ENCODE peak calls at places on chromosomes 3 and 15, in seven cellular contexts. O, I, Z, N, J, S and F are unnamed samples.

GRCh38 chr3:50483374-50483773 is 20.1 kb downstream of the CACNA2D2 start:
- DNase-seq in O (no peak), I (no peak), Z (no peak), N (no peak), J (no peak), S (no peak), F (no peak)

GRCh38 chr3:168095611-168096209 is at the start of gene GOLIM4:
- DNase-seq in O (peak), I (peak), Z (peak), N (peak), J (peak), S (peak), F (peak)

GRCh38 chr3:159882784-159883779 is 105.6 kb upstream of the IL12A start:
- DNase-seq in O (peak), I (peak), Z (no peak), N (no peak), J (no peak), S (peak), F (no peak)

GRCh38 chr3:126153695-126154360 is 26.6 kb downstream of the ALDH1L1 start:
- DNase-seq in O (no peak), I (no peak), Z (no peak), N (no peak), J (no peak), S (no peak), F (no peak)

GRCh38 chr3:69385033-69385722 is 710 bp downstream of the FRMD4B start:
- DNase-seq in O (no peak), I (no peak), Z (peak), N (no peak), J (no peak), S (no peak), F (no peak)

GRCh38 chr3:152278674-152279427 is 10.1 kb downstream of the MBNL1 start:
- DNase-seq in O (no peak), I (no peak), Z (no peak), N (no peak), J (no peak), S (no peak), F (no peak)

GRCh38 chr15:101827257-101827656 is 15.3 kb downstream of the OR4F15 start:
- DNase-seq in O (no peak), I (peak), Z (no peak), N (no peak), J (no peak), S (no peak), F (no peak)

GRCh38 chr3:30167511-30168135 is 438.8 kb upstream of the TGFBR2 start:
- DNase-seq in O (no peak), I (no peak), Z (no peak), N (no peak), J (no peak), S (peak), F (no peak)

GRCh38 chr15:80660114-80660513 is 35.0 kb upstream of the ABHD17C start:
- DNase-seq in O (no peak), I (no peak), Z (peak), N (no peak), J (no peak), S (no peak), F (no peak)

GRCh38 chr3:185503467-185503975 is 4.7 kb upstream of the TMEM41A start:
- DNase-seq in O (no peak), I (no peak), Z (no peak), N (peak), J (no peak), S (no peak), F (no peak)

GRCh38 chr3:48220746-48221145 is 2.5 kb upstream of the CAMP start:
- DNase-seq in O (no peak), I (no peak), Z (no peak), N (no peak), J (no peak), S (no peak), F (no peak)

GRCh38 chr3:114650808-114651207 is 357.0 kb downstream of the TIGIT start:
- DNase-seq in O (no peak), I (no peak), Z (no peak), N (no peak), J (no peak), S (peak), F (no peak)

GRCh38 chr15:74374648-74375302 is 7.3 kb upstream of the CYP11A1 start:
- DNase-seq in O (no peak), I (no peak), Z (no peak), N (no peak), J (no peak), S (no peak), F (no peak)

GRCh38 chr3:39668420-39668819 is 141.0 kb upstream of the MYRIP start:
- DNase-seq in O (no peak), I (peak), Z (peak), N (no peak), J (peak), S (peak), F (peak)

GRCh38 chr3:196554205-196554604 is 14.1 kb downstream of the WDR53 start:
- DNase-seq in O (no peak), I (no peak), Z (no peak), N (no peak), J (no peak), S (no peak), F (no peak)

GRCh38 chr15:68578175-68578959 is 426 bp upstream of the CORO2B start:
- DNase-seq in O (no peak), I (no peak), Z (peak), N (peak), J (peak), S (peak), F (peak)

GRCh38 chr3:151644986-151645385 is 88.7 kb upstream of the AADACL2 start:
- DNase-seq in O (no peak), I (no peak), Z (no peak), N (no peak), J (no peak), S (no peak), F (no peak)

GRCh38 chr3:95926904-95927501 is 887.4 kb upstream of the EPHA6 start:
- DNase-seq in O (no peak), I (no peak), Z (no peak), N (no peak), J (no peak), S (no peak), F (no peak)

GRCh38 chr15:50151468-50151867 is 30.5 kb upstream of the SLC27A2 start:
- DNase-seq in O (no peak), I (no peak), Z (no peak), N (no peak), J (no peak), S (no peak), F (no peak)

GRCh38 chr15:92801774-92802464 is 98.2 kb upstream of the CHD2 start:
- DNase-seq in O (no peak), I (peak), Z (no peak), N (no peak), J (no peak), S (peak), F (peak)

GRCh38 chr3:56691165-56692000 is 8.3 kb upstream of the TASOR start:
- DNase-seq in O (no peak), I (no peak), Z (no peak), N (no peak), J (no peak), S (peak), F (no peak)

GRCh38 chr3:170869240-170869592 is 779 bp downstream of the RPL22L1 start:
- DNase-seq in O (no peak), I (no peak), Z (no peak), N (no peak), J (no peak), S (no peak), F (no peak)

GRCh38 chr15:69305204-69305931 is 6.7 kb downstream of the PAQR5 start:
- DNase-seq in O (no peak), I (peak), Z (no peak), N (no peak), J (no peak), S (peak), F (no peak)